ENCODE peak calls at places on chromosomes 1 and 21, in nine cellular contexts. C, S, I, B, Z, N, M, X and U are unnamed samples.

GRCh38 chr1:205774277-205775014 is 836 bp downstream of the RAB29 start:
- DNase-seq in C (no peak), B (peak; percentile 73), S (no peak), Z (no peak), I (peak; percentile 75), M (no peak), X (peak; percentile 16), N (peak; percentile 28), U (no peak)

GRCh38 chr1:17370618-17371017 is 1.4 kb upstream of the PADI6 start:
- DNase-seq in N (no peak), S (no peak), Z (no peak), B (no peak), X (peak; percentile 61), C (no peak), I (no peak), M (no peak), U (peak; percentile 32)

GRCh38 chr1:172955161-172955821 is 95.5 kb downstream of the TNFSF18 start:
- DNase-seq in C (no peak), M (no peak), Z (peak; percentile 81), B (no peak), N (no peak), I (no peak), X (peak; percentile 66), S (peak; percentile 71), U (peak; percentile 73)

GRCh38 chr1:106465666-106466065 is 590.8 kb upstream of the PRMT6 start:
- DNase-seq in M (no peak), C (peak; percentile 12), I (no peak), N (no peak), B (no peak), X (peak; percentile 22), Z (no peak), S (no peak), U (no peak)

GRCh38 chr1:177045156-177045555 is 119.4 kb downstream of the ASTN1 start:
- DNase-seq in Z (no peak), N (no peak), C (no peak), X (no peak), I (no peak), B (no peak), S (no peak), M (no peak), U (no peak)

GRCh38 chr1:241802849-241803248 is 45.2 kb upstream of the EXO1 start:
- DNase-seq in N (no peak), I (no peak), Z (no peak), B (no peak), S (no peak), C (no peak), M (no peak), X (peak; percentile 49), U (peak; percentile 92)

GRCh38 chr1:183792300-183792699 is 12.6 kb upstream of the RGL1 start:
- DNase-seq in B (no peak), I (no peak), N (no peak), C (no peak), X (no peak), Z (no peak), S (no peak), M (no peak), U (no peak)

GRCh38 chr1:47769983-47770382 is 227.2 kb downstream of the TRABD2B start:
- DNase-seq in B (no peak), X (no peak), M (no peak), C (no peak), I (no peak), N (no peak), S (no peak), Z (no peak), U (no peak)

GRCh38 chr21:15850645-15851044 is 120.9 kb downstream of the USP25 start:
- DNase-seq in B (no peak), N (no peak), I (no peak), Z (no peak), X (peak; percentile 75), M (peak; percentile 15), S (peak; percentile 43), C (no peak), U (no peak)